ENCODE peak calls at places on chromosomes 7 and 10, in seven cellular contexts. S is IMR-90, K is cardiac muscle cell, G is adipocyte, X is body of pancreas, A is small intestine, M is ovary. W is an unnamed sample.

GRCh38 chr10:15245530-15245929 is 77.0 kb upstream of the NMT2 start:
- DNase-seq in S (no peak), K (peak; percentile 26), G (no peak), X (no peak), A (no peak), M (no peak), W (no peak)

GRCh38 chr10:20748551-20748950 is 148.6 kb downstream of the NEBL start:
- DNase-seq in S (no peak), K (no peak), G (no peak), X (no peak), A (no peak), M (no peak), W (no peak)

GRCh38 chr10:104330168-104331117 is 7.8 kb downstream of the ITPRIP start:
- DNase-seq in S (peak; percentile 93), K (peak; percentile 89), G (peak; percentile 94), X (no peak), A (peak; percentile 74), M (peak; percentile 77), W (no peak)

GRCh38 chr10:51048792-51049191 is 25.5 kb upstream of the PRKG1 start:
- DNase-seq in S (no peak), K (no peak), G (no peak), X (no peak), A (no peak), M (no peak), W (no peak)

GRCh38 chr7:54546986-54547314 is 4.8 kb downstream of the VSTM2A start:
- DNase-seq in S (no peak), K (no peak), G (peak; percentile 1), X (no peak), A (no peak), M (no peak), W (no peak)

GRCh38 chr7:7228472-7228871 is 46.1 kb downstream of the C1GALT1 start:
- DNase-seq in S (peak; percentile 41), K (peak; percentile 16), G (peak; percentile 38), X (no peak), A (no peak), M (no peak), W (no peak)

GRCh38 chr7:92720604-92721350 is 115.6 kb downstream of the CDK6 start:
- DNase-seq in S (no peak), K (no peak), G (no peak), X (no peak), A (no peak), M (no peak), W (no peak)

GRCh38 chr7:130149575-130150139 is 55.5 kb downstream of the TMEM209 start:
- DNase-seq in S (no peak), K (no peak), G (no peak), X (peak; percentile 63), A (peak; percentile 23), M (no peak), W (no peak)

GRCh38 chr10:930415-931325 is 835 bp downstream of the LARP4B start:
- DNase-seq in S (peak; percentile 30), K (peak; percentile 24), G (peak; percentile 84), X (peak; percentile 64), A (peak; percentile 81), M (peak; percentile 56), W (no peak)

GRCh38 chr10:88033380-88033779 is 170.0 kb downstream of the PTEN start:
- DNase-seq in S (no peak), K (no peak), G (no peak), X (no peak), A (no peak), M (no peak), W (no peak)

GRCh38 chr7:88260700-88261099 is 40.9 kb upstream of the SRI start:
- DNase-seq in S (no peak), K (no peak), G (no peak), X (no peak), A (no peak), M (no peak), W (no peak)

GRCh38 chr7:1548944-1549343 is 7.1 kb downstream of the TMEM184A start:
- DNase-seq in S (no peak), K (no peak), G (no peak), X (no peak), A (no peak), M (no peak), W (no peak)

GRCh38 chr7:20776942-20777341 is 9.7 kb downstream of the SP8 start:
- DNase-seq in S (no peak), K (no peak), G (no peak), X (no peak), A (no peak), M (no peak), W (no peak)

GRCh38 chr10:83076443-83076842 is 1062.9 kb upstream of the GHITM start:
- DNase-seq in S (no peak), K (no peak), G (no peak), X (no peak), A (no peak), M (no peak), W (no peak)

GRCh38 chr10:26555719-26556368 is 117.7 kb downstream of the APBB1IP start:
- DNase-seq in S (no peak), K (peak; percentile 91), G (peak; percentile 81), X (peak; percentile 40), A (peak; percentile 87), M (no peak), W (no peak)

GRCh38 chr7:41971640-41972187 is 265.3 kb downstream of the GLI3 start:
- DNase-seq in S (no peak), K (no peak), G (no peak), X (no peak), A (no peak), M (no peak), W (no peak)

GRCh38 chr10:68239596-68240150 is 7.8 kb upstream of the ATOH7 start:
- DNase-seq in S (peak; percentile 57), K (no peak), G (peak; percentile 30), X (no peak), A (no peak), M (no peak), W (no peak)

GRCh38 chr10:63707254-63707910 is 186.2 kb downstream of the REEP3 start:
- DNase-seq in S (peak; percentile 99), K (peak; percentile 98), G (peak; percentile 96), X (peak; percentile 28), A (peak; percentile 94), M (no peak), W (no peak)

GRCh38 chr10:120735773-120736371 is 115.3 kb upstream of the WDR11 start:
- DNase-seq in S (peak; percentile 12), K (peak; percentile 24), G (peak; percentile 61), X (no peak), A (peak; percentile 9), M (no peak), W (no peak)

DNA sequence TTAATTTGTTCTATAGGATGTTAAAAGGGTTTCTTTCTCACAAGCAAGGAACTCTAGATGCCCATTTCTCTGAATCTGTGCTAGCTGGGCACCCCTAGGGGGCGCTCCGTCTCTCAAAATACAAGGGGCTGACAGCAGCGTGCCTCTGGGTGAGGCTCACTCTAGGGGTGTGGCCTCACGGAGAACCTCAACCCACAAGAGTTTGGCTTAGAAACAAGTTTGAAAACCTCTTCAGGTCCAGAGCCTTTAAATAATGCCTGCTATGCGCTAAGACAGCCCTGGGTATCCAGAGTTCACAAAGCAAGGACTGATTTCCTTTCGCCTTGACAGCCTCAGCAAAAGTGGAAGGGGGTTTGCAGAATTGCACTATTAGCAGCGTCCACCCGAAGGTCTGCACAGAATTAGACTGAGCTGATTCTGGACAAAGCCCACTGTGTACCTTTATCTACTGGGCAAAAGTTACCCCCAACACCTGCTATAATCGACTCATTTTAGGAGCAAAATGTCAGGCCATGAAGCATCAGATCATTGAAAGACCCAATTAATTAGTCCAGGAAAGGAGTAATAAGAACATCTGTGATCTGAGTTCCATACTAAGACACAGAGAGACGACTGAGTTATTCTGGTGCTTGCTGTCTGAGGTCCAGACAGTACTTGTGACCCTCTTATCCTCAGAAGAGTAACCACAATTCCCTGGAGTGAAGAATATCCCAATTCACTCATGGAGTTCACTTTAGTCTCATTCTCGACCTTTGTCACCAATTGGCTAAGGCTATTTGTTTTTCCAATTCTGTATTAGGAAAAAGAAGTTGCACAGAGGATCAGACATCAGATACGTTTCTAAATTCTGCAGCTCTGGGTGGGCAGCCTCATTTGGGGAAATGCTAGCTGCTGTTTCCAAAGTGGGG is 574 bp upstream of the CPED1 start:
- DNase-seq in S (peak; percentile 94), K (peak; percentile 96), G (peak; percentile 98), X (peak; percentile 85), A (peak; percentile 89), M (peak; percentile 94), W (peak; percentile 68)
- H3K4me3 ChIP-seq in S (peak overlapping the region; percentile 86), K (peak overlapping the region; percentile 21), G (peak overlapping the region; percentile 84), X (no peak overlapping the region), A (peak overlapping the region; percentile 25), M (peak overlapping the region; percentile 43), W (peak overlapping the region; percentile 32)

GRCh38 chr7:69596056-69596455 is 2.2 kb upstream of the AUTS2 start:
- DNase-seq in S (no peak), K (no peak), G (no peak), X (no peak), A (no peak), M (no peak), W (no peak)
- H3K27me3 ChIP-seq in S (peaks cover 17% of the 10 kb centered on the region), K (peaks cover 41% of the 10 kb centered on the region), G (no peaks in the 10 kb centered on the region), X (no peaks in the 10 kb centered on the region), A (peaks cover 4% of the 10 kb centered on the region), M (no peaks in the 10 kb centered on the region), W (peaks cover 17% of the 10 kb centered on the region)

DNA sequence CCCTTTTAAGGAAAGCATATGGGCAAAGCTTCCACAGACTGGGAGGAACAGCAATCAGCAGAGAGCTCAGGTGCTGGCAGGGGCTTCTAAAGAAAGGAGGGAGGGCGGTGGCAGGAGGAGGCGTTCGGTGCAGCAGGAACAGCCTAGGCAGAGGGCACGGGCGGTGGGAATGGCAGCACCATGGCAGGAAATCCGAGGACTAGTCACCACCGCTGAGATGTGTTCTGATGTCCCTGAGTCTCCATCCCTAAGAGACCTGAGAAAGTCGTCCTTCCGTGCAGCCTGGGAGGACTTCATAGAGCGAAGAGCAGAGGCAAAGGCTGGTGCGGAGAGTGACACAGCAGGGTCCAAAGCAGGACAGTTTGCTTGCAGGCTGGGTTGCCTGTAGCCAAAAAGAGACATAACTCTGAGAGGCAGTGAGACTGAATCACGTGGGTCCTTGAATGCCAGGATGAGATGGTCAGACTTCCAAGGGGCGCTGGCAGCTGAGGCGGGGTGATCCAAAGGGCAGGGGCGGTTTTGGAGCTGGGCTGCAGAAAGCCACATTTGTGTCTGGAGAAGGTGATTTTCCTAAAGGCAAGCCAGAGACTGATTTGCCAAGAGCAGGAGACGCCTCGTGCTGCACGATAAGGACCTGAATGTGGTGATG is 35.8 kb upstream of the GRID1 start:
- DNase-seq in S (peak; percentile 15), K (peak; percentile 16), G (peak; percentile 66), X (no peak), A (peak; percentile 37), M (no peak), W (no peak)
- H3K4me3 ChIP-seq in S (no peak overlapping the region), K (no peak overlapping the region), G (peak overlapping the region; percentile 53), X (no peak overlapping the region), A (no peak overlapping the region), M (no peak overlapping the region), W (no peak overlapping the region)

GRCh38 chr7:151820486-151821105 is 56.3 kb downstream of the PRKAG2 start:
- DNase-seq in S (no peak), K (no peak), G (no peak), X (no peak), A (peak; percentile 66), M (no peak), W (no peak)

GRCh38 chr7:151817315-151817690 is 59.6 kb downstream of the PRKAG2 start:
- DNase-seq in S (no peak), K (no peak), G (no peak), X (no peak), A (no peak), M (no peak), W (no peak)

GRCh38 chr7:151819826-151820225 is 57.1 kb downstream of the PRKAG2 start:
- DNase-seq in S (no peak), K (no peak), G (no peak), X (peak; percentile 85), A (peak; percentile 100), M (no peak), W (no peak)

GRCh38 chr7:151817981-151818673 is 58.8 kb downstream of the PRKAG2 start:
- DNase-seq in S (no peak), K (no peak), G (no peak), X (no peak), A (no peak), M (no peak), W (no peak)

GRCh38 chr7:151818674-151819519 is 58.0 kb downstream of the PRKAG2 start:
- DNase-seq in S (no peak), K (no peak), G (no peak), X (peak; percentile 81), A (peak; percentile 64), M (no peak), W (no peak)
- H3K27me3 ChIP-seq in S (peaks cover 65% of the 10 kb centered on the region), K (peaks cover 16% of the 10 kb centered on the region), G (peaks cover 52% of the 10 kb centered on the region), X (no peaks in the 10 kb centered on the region), A (no peaks in the 10 kb centered on the region), M (no peaks in the 10 kb centered on the region), W (no peaks in the 10 kb centered on the region)